ENCODE peak calls at places on chromosomes 11 and 22, in six cellular contexts. W is transverse colon; I is Caco-2; B is activated T-helper 1 cell treated with Interleukin-2 at 50 U/mL for 16 hours; T is NCI-H526; K is activated T-cell treated with anti-CD3 and anti-CD28 coated beads, Interleukin-2, amount 50 U/mL, for 72 hours. Y is an unnamed sample.

GRCh38 chr11:110409174-110409573 is 20.6 kb upstream of the FDX1 start:
- DNase-seq in W (no peak), I (no peak), B (no peak), T (no peak), K (no peak), Y (no peak)

GRCh38 chr11:73889019-73889418 is 12.2 kb downstream of the PAAF1 start:
- DNase-seq in W (no peak), T (no peak), K (peak), I (no peak), B (no peak), Y (no peak)

GRCh38 chr22:40368016-40368415 is 2.4 kb upstream of the SGSM3 start:
- DNase-seq in W (no peak), K (no peak), I (no peak), B (no peak), T (no peak), Y (peak)

GRCh38 chr22:16721969-16722368 is 103.2 kb downstream of the XKR3 start:
- DNase-seq in B (no peak), K (no peak), I (no peak), W (no peak), T (no peak), Y (no peak)

GRCh38 chr11:95442531-95443050 is 211.6 kb upstream of the SESN3 start:
- DNase-seq in I (no peak), T (no peak), K (no peak), B (no peak), W (no peak), Y (no peak)

GRCh38 chr11:131688056-131688693 is 317.8 kb downstream of the NTM start:
- DNase-seq in I (peak), T (peak), K (peak), B (no peak), W (peak), Y (peak)

GRCh38 chr22:19706661-19707151 is 7.6 kb upstream of the SEPTIN5 start:
- DNase-seq in T (no peak), K (no peak), I (no peak), W (no peak), B (no peak), Y (no peak)

GRCh38 chr11:65436412-65437032 is 13.9 kb downstream of the NEAT1 start:
- DNase-seq in I (no peak), B (no peak), T (no peak), K (no peak), W (peak), Y (no peak)

GRCh38 chr11:129374993-129375721 is 491 bp upstream of the BARX2 start:
- DNase-seq in B (no peak), T (peak), K (peak), I (peak), W (peak), Y (peak)

GRCh38 chr11:3123761-3124733 is 41.1 kb downstream of the OSBPL5 start:
- DNase-seq in K (no peak), B (no peak), W (peak), I (no peak), T (no peak), Y (peak)

GRCh38 chr11:76684470-76684869 is 13.9 kb upstream of the LRRC32 start:
- DNase-seq in I (peak), W (no peak), K (no peak), B (no peak), T (no peak), Y (no peak)

GRCh38 chr22:19041403-19042074 is 80.7 kb downstream of the DGCR2 start:
- DNase-seq in B (no peak), T (no peak), I (no peak), W (no peak), K (no peak), Y (no peak)

GRCh38 chr11:27020736-27021135 is 19.9 kb upstream of the BBOX1 start:
- DNase-seq in W (no peak), K (no peak), T (no peak), B (no peak), I (no peak), Y (no peak)

GRCh38 chr22:45284705-45285305 is at the start of gene UPK3A:
- DNase-seq in K (peak), B (peak), I (no peak), W (peak), T (peak), Y (peak)

GRCh38 chr11:94851864-94852581 is 83.9 kb downstream of the AMOTL1 start:
- DNase-seq in W (no peak), T (no peak), K (no peak), I (no peak), B (no peak), Y (no peak)

GRCh38 chr11:130209944-130210854 is 50.6 kb downstream of the ST14 start:
- DNase-seq in K (no peak), W (peak), T (no peak), I (no peak), B (no peak), Y (peak)

GRCh38 chr11:62073061-62073460 is 50.8 kb upstream of the INCENP start:
- DNase-seq in B (no peak), W (no peak), T (no peak), K (no peak), I (no peak), Y (no peak)

GRCh38 chr11:127485541-127485940 is 485.0 kb upstream of the KIRREL3 start:
- DNase-seq in W (no peak), B (no peak), K (no peak), I (no peak), T (peak), Y (no peak)

GRCh38 chr22:27699676-27700075 is 101.9 kb downstream of the MN1 start:
- DNase-seq in I (no peak), W (no peak), T (peak), K (no peak), B (no peak), Y (no peak)

GRCh38 chr22:47322854-47323253 is 560.4 kb downstream of the TBC1D22A start:
- DNase-seq in T (no peak), W (no peak), I (no peak), K (no peak), B (no peak), Y (no peak)

GRCh38 chr11:118263694-118264567 is at the start of gene MPZL2:
- DNase-seq in B (no peak), K (no peak), T (peak), I (peak), W (peak), Y (peak)

GRCh38 chr11:74004694-74005615 is 3.9 kb downstream of the UCP3 start:
- DNase-seq in W (peak), T (no peak), K (peak), B (peak), I (no peak), Y (no peak)

GRCh38 chr11:65499713-65500261 is 942 bp downstream of the MALAT1 start:
- DNase-seq in I (no peak), K (no peak), B (no peak), T (peak), W (no peak), Y (no peak)

GRCh38 chr11:62044639-62045121 is 77.2 kb upstream of the FTH1 start:
- DNase-seq in B (no peak), I (no peak), T (no peak), W (peak), K (no peak), Y (no peak)

GRCh38 chr11:134069426-134069921 is 602 bp downstream of the JAM3 start:
- DNase-seq in B (no peak), I (no peak), K (no peak), W (no peak), T (peak), Y (no peak)

GRCh38 chr11:12693485-12694181 is 19.4 kb downstream of the TEAD1 start:
- DNase-seq in B (no peak), I (no peak), T (peak), W (peak), K (no peak), Y (peak)

GRCh38 chr22:20574920-20575353 is 67.5 kb downstream of the MED15 start:
- DNase-seq in W (peak), B (no peak), I (no peak), K (no peak), T (no peak), Y (no peak)

GRCh38 chr11:57205046-57205671 is 23.4 kb downstream of the LRRC55 start:
- DNase-seq in I (peak), K (no peak), W (no peak), B (no peak), T (no peak), Y (peak)

GRCh38 chr22:21634844-21635243 is 2.3 kb downstream of the CCDC116 start:
- DNase-seq in I (no peak), W (no peak), B (no peak), K (no peak), T (no peak), Y (no peak)

GRCh38 chr11:5624489-5625278 is at the start of gene TRIM34:
- DNase-seq in T (no peak), I (peak), B (peak), K (peak), W (peak), Y (peak)

GRCh38 chr11:2724653-2725366 is 25.0 kb upstream of the KCNQ1OT1 start:
- DNase-seq in K (no peak), T (no peak), W (no peak), I (no peak), B (no peak), Y (peak)